ENCODE peak calls at places on chromosomes 16 and 17, in six cellular contexts. F is tibial nerve; O is cardiac muscle cell; T is osteocyte; D is CD8-positive, alpha-beta T cell; P is mammary epithelial cell. J is an unnamed sample.

GRCh38 chr17:48618366-48618896 is 3.3 kb upstream of the HOXB8 start:
- DNase-seq in F (peak), O (peak), T (peak), D (peak), P (peak), J (peak)

GRCh38 chr16:69346683-69347082 is 4.9 kb downstream of the TMED6 start:
- DNase-seq in F (no peak), O (no peak), T (no peak), D (no peak), P (no peak), J (no peak)

GRCh38 chr16:67445913-67446907 is 15.3 kb downstream of the HSD11B2 start:
- DNase-seq in F (no peak), O (peak), T (no peak), D (no peak), P (no peak), J (no peak)

GRCh38 chr17:14926073-14926472 is 339.1 kb downstream of the PMP22 start:
- DNase-seq in F (no peak), O (no peak), T (no peak), D (no peak), P (no peak), J (no peak)

GRCh38 chr17:62093188-62094155 is 28.4 kb upstream of the MED13 start:
- DNase-seq in F (no peak), O (peak), T (no peak), D (no peak), P (peak), J (no peak)

GRCh38 chr17:6969323-6969726 is 26.5 kb upstream of the ALOX12 start:
- DNase-seq in F (no peak), O (no peak), T (no peak), D (no peak), P (no peak), J (no peak)

GRCh38 chr16:87207509-87207908 is 109.7 kb downstream of the C16orf95 start:
- DNase-seq in F (peak), O (peak), T (no peak), D (no peak), P (no peak), J (no peak)

GRCh38 chr17:41499714-41500113 is 5.7 kb downstream of the KRT13 start:
- DNase-seq in F (no peak), O (no peak), T (no peak), D (no peak), P (no peak), J (no peak)

GRCh38 chr17:7107012-7107754 is 7.4 kb downstream of the ASGR2 start:
- DNase-seq in F (no peak), O (no peak), T (no peak), D (no peak), P (no peak), J (no peak)

GRCh38 chr16:57576429-57576870 is 34.0 kb downstream of the ADGRG5 start:
- DNase-seq in F (peak), O (peak), T (peak), D (peak), P (peak), J (peak)

GRCh38 chr16:4987580-4988374 is 29.6 kb downstream of the SEC14L5 start:
- DNase-seq in F (no peak), O (no peak), T (no peak), D (no peak), P (no peak), J (no peak)

GRCh38 chr17:60231234-60231633 is 81.5 kb downstream of the CA4 start:
- DNase-seq in F (no peak), O (peak), T (no peak), D (no peak), P (peak), J (no peak)

GRCh38 chr16:16143038-16143763 is 80.1 kb downstream of the ABCC6 start:
- DNase-seq in F (no peak), O (no peak), T (no peak), D (no peak), P (no peak), J (no peak)
- TF ChIP-seq CTCF in F (no peak), O (peak), T (peak), D (no peak), P (peak), J (peak)

GRCh38 chr16:10305912-10306311 is 79.9 kb upstream of the ATF7IP2 start:
- DNase-seq in F (no peak), O (no peak), T (no peak), D (no peak), P (no peak), J (no peak)
- TF ChIP-seq CTCF in F (no peak), O (no peak), T (no peak), D (no peak), P (no peak), J (no peak)

GRCh38 chr16:89925596-89926079 is 2.5 kb downstream of the TUBB3 start:
- DNase-seq in F (no peak), O (no peak), T (no peak), D (no peak), P (no peak), J (no peak)
- TF ChIP-seq CTCF in F (no peak), O (no peak), T (no peak), D (no peak), P (no peak), J (no peak)

GRCh38 chr17:39782980-39783379 is 45.2 kb downstream of the GRB7 start:
- DNase-seq in F (no peak), O (peak), T (no peak), D (no peak), P (peak), J (no peak)

GRCh38 chr17:39782481-39782880 is 44.7 kb downstream of the GRB7 start:
- DNase-seq in F (no peak), O (peak), T (no peak), D (no peak), P (peak), J (no peak)

GRCh38 chr17:39791296-39791992 is 53.7 kb downstream of the GRB7 start:
- DNase-seq in F (no peak), O (no peak), T (no peak), D (peak), P (no peak), J (no peak)

GRCh38 chr17:39787743-39788484 is 50.2 kb downstream of the GRB7 start:
- DNase-seq in F (no peak), O (no peak), T (no peak), D (no peak), P (peak), J (no peak)

GRCh38 chr17:39787038-39787437 is 49.3 kb downstream of the GRB7 start:
- DNase-seq in F (no peak), O (no peak), T (no peak), D (no peak), P (no peak), J (no peak)
- TF ChIP-seq CTCF in F (no peak), O (no peak), T (no peak), D (no peak), P (no peak), J (no peak)

J was measured in neural crest cell.